ENCODE peak calls at places on chromosomes 2 and 18, in seven cellular contexts. X, U, N, Q, B, J and M are unnamed samples.

GRCh38 chr2:58852905-58853304 is 611.8 kb upstream of the FANCL start:
- DNase-seq in Q (no peak), X (no peak), U (no peak), B (no peak), N (no peak), J (no peak), M (no peak)

GRCh38 chr2:105590780-105591660 is 153.7 kb upstream of the NCK2 start:
- DNase-seq in N (no peak), J (no peak), Q (no peak), B (no peak), U (no peak), X (no peak), M (no peak)

GRCh38 chr2:190178066-190178722 is 115.7 kb upstream of the MSTN start:
- DNase-seq in X (no peak), J (no peak), N (no peak), U (no peak), B (no peak), Q (no peak), M (no peak)

GRCh38 chr2:21396252-21396651 is 272.5 kb downstream of the TDRD15 start:
- DNase-seq in X (no peak), U (no peak), Q (no peak), B (no peak), J (no peak), N (no peak), M (no peak)

GRCh38 chr2:107428781-107429180 is 397.9 kb upstream of the RGPD4 start:
- DNase-seq in U (no peak), B (no peak), J (no peak), X (no peak), N (no peak), Q (no peak), M (no peak)

GRCh38 chr2:168160897-168161296 is 86.5 kb downstream of the STK39 start:
- DNase-seq in J (no peak), U (peak), N (no peak), B (no peak), X (no peak), Q (no peak), M (peak)

GRCh38 chr2:112821142-112821541 is 15.4 kb downstream of the IL1B start:
- DNase-seq in J (no peak), U (no peak), Q (no peak), B (no peak), X (no peak), N (no peak), M (no peak)

GRCh38 chr2:217954051-217954450 is 48.7 kb downstream of the TNS1 start:
- DNase-seq in B (no peak), J (no peak), U (no peak), X (no peak), N (no peak), Q (no peak), M (no peak)

GRCh38 chr2:204846471-204846870 is 301.2 kb downstream of the PARD3B start:
- DNase-seq in B (no peak), Q (no peak), J (no peak), X (no peak), U (no peak), N (no peak), M (no peak)

GRCh38 chr2:111039984-111040383 is 80.7 kb upstream of the BCL2L11 start:
- DNase-seq in B (no peak), U (no peak), N (no peak), X (no peak), J (no peak), Q (no peak), M (no peak)

GRCh38 chr2:146982393-146982846 is 862.4 kb upstream of the ACVR2A start:
- DNase-seq in U (no peak), Q (no peak), B (no peak), X (peak), N (no peak), J (peak), M (no peak)

GRCh38 chr2:159375241-159375640 is 88.7 kb upstream of the WDSUB1 start:
- DNase-seq in N (no peak), Q (no peak), U (no peak), B (no peak), X (no peak), J (no peak), M (no peak)

GRCh38 chr2:222033541-222033940 is 265.3 kb downstream of the PAX3 start:
- DNase-seq in X (no peak), J (no peak), B (no peak), U (no peak), Q (no peak), N (no peak), M (no peak)

GRCh38 chr2:213246665-213247281 is 37.5 kb upstream of the SPAG16 start:
- DNase-seq in N (peak), Q (peak), B (peak), X (peak), J (no peak), U (peak), M (no peak)

GRCh38 chr2:10448646-10449480 is 736 bp upstream of the ODC1 start:
- DNase-seq in Q (peak), X (peak), U (peak), B (peak), N (peak), J (no peak), M (no peak)

GRCh38 chr2:168256448-168256847 is 9.1 kb upstream of the STK39 start:
- DNase-seq in B (no peak), X (no peak), J (no peak), U (no peak), N (no peak), Q (no peak), M (no peak)

GRCh38 chr2:4635289-4635688 is 931.9 kb downstream of the DCDC2C start:
- DNase-seq in Q (no peak), U (no peak), B (no peak), N (no peak), J (no peak), X (no peak), M (no peak)

GRCh38 chr2:195498176-195498575 is 158.8 kb upstream of the SLC39A10 start:
- DNase-seq in J (no peak), X (no peak), U (peak), N (no peak), Q (peak), B (no peak), M (no peak)
- TF ChIP-seq CTCF in J (peak), X (peak), U (peak), N (peak), Q (peak), B (peak), M (peak)

DNA sequence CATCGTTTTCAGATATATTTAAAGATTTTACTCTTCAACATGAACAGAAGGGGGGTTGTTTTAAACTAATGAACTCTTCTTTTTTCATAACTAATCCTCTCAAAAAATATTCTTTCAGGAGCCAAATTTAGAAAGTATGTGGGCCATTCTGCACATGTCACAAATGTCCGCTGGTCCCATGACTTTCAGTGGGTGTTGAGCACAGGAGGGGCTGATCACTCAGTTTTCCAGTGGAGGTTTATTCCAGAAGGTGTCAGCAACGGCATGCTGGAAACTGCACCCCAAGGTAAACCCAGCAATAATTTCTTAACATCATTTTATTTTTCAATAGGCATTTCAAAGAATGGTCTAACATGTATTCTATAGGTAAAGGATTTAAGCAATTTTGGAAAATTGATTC is 136.0 kb downstream of the EML6 start:
- DNase-seq in Q (no peak), U (no peak), X (no peak), J (no peak), B (no peak), N (no peak), M (no peak)
- TF ChIP-seq CTCF in Q (no peak), U (no peak), X (no peak), J (no peak), B (no peak), N (no peak), M (peak)

GRCh38 chr18:63515799-63516198 is 26.4 kb upstream of the SERPINB12 start:
- DNase-seq in Q (no peak), J (no peak), B (no peak), X (no peak), N (no peak), U (no peak), M (no peak)

GRCh38 chr18:63508634-63509033 is 31.9 kb downstream of the SERPINB5 start:
- DNase-seq in N (no peak), X (no peak), U (no peak), B (no peak), J (no peak), Q (no peak), M (no peak)

GRCh38 chr18:63515279-63515678 is 26.9 kb upstream of the SERPINB12 start:
- DNase-seq in N (no peak), Q (no peak), J (no peak), X (no peak), U (no peak), B (no peak), M (no peak)

GRCh38 chr18:63514326-63514725 is 27.8 kb upstream of the SERPINB12 start:
- DNase-seq in U (no peak), Q (no peak), X (no peak), N (no peak), B (no peak), J (no peak), M (no peak)

GRCh38 chr18:63511285-63511684 is 30.9 kb upstream of the SERPINB12 start:
- DNase-seq in X (peak), U (peak), J (peak), B (peak), Q (no peak), N (peak), M (peak)
- TF ChIP-seq CTCF in X (peak), U (peak), J (peak), B (peak), Q (no peak), N (peak), M (peak)

GRCh38 chr2:239362497-239362896 is 38.3 kb downstream of the HDAC4 start:
- DNase-seq in J (no peak), Q (no peak), N (no peak), U (no peak), B (no peak), X (no peak), M (no peak)

GRCh38 chr2:239360008-239360407 is 40.8 kb downstream of the HDAC4 start:
- DNase-seq in X (no peak), U (no peak), J (no peak), N (no peak), B (no peak), Q (no peak), M (no peak)

GRCh38 chr2:239360421-239361310 is 40.2 kb downstream of the HDAC4 start:
- DNase-seq in X (no peak), J (no peak), N (no peak), B (no peak), Q (no peak), U (no peak), M (no peak)

GRCh38 chr2:239359194-239359912 is 41.5 kb downstream of the HDAC4 start:
- DNase-seq in J (peak), B (no peak), X (no peak), U (no peak), N (no peak), Q (no peak), M (no peak)

DNA sequence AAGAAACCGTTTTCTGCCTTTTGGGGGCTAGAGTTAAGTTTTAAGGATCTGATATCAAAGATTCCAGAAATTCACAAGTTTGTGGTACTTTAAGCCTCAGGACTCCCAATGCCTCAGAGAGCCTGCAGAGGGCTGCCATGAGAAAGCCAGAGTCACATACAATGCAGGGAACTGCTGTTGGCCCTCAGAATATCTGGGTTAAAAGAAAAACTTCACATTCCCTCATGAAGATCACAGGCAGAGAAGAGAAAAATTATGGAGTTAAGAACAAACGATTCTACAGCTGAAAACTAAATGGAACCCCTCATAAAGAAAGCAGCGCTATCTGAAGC is 39.5 kb downstream of the HDAC4 start:
- DNase-seq in N (no peak), J (no peak), X (no peak), Q (no peak), B (peak), U (no peak), M (no peak)
- TF ChIP-seq CTCF in N (peak), J (peak), X (peak), Q (no peak), B (peak), U (no peak), M (no peak)

DNA sequence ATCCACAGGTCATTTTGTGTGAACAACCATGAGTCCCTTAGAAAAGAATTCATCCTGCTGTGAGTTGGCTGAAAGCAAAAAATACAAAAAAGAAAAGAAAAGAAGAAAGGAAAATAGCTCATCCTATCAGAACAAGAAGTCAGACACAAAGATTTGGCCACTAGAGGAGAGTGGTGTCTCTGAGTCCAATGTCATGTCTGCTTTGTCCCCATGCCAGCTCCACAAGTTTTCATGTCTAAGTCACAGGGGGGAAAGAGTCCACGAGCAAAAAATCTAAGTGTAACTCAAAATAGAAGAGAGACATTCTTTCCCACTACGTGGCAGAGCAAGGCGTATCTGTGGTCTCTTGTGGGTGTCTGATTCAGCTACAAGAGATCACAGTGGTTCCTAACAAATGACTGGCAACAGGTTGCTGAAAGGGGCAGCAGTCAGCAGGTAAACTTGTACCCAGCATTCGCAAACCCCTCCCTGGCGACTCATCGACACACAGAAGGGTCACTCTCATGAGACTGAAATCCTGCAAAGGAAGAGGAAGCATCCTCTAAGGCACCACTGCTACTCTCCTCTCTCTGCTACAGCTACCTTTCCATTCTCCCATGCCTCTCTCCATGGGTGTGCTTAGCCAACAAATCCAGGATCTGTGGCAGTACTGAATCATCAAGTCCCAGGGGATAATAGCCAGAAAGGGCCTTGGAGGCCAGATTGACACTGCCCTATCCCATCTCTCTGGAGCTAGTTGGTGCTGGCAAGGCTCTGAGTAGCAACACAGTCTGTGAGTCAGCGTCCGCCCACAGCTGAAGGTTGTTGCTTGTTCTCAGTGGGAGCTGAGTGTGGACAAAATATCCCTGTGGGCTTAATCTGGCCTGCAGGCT is 123.0 kb upstream of the SLC39A10 start:
- DNase-seq in X (peak), N (no peak), B (peak), U (peak), J (peak), Q (peak), M (no peak)
- TF ChIP-seq CTCF in X (no peak), N (no peak), B (peak), U (no peak), J (no peak), Q (no peak), M (peak)

DNA sequence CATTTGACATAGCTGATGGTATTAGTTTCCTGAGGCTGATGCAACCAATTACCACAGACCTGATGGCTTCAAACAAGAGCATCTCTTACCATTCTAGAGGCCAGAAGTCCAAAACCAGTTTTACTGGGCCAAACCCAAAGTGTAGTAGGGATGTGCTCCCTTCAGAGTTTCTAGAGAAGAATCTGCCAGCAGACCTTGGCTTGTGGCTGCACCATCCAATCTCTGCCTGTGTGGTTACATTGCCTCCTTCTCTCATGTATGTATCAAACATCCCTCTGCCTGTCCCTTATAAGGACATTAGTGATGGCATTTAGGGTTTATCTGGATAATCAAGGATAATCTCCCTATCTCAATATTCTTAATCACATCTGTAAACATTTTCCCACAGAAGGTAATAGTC is 4.5 kb upstream of the SNRNP27 start:
- DNase-seq in X (no peak), J (no peak), Q (no peak), B (no peak), U (no peak), N (no peak), M (no peak)
- TF ChIP-seq CTCF in X (no peak), J (no peak), Q (no peak), B (no peak), U (no peak), N (no peak), M (no peak)

GRCh38 chr2:149040451-149040850 is 2.0 kb downstream of the LYPD6B start:
- DNase-seq in B (no peak), Q (peak), U (peak), J (no peak), N (peak), X (no peak), M (no peak)
- TF ChIP-seq CTCF in B (peak), Q (no peak), U (peak), J (peak), N (peak), X (peak), M (peak)

GRCh38 chr2:96209011-96209728 is 543 bp upstream of the STARD7 start:
- DNase-seq in N (no peak), U (no peak), B (no peak), Q (no peak), X (no peak), J (no peak), M (no peak)
- TF ChIP-seq CTCF in N (no peak), U (no peak), B (peak), Q (no peak), X (no peak), J (no peak), M (no peak)

DNA sequence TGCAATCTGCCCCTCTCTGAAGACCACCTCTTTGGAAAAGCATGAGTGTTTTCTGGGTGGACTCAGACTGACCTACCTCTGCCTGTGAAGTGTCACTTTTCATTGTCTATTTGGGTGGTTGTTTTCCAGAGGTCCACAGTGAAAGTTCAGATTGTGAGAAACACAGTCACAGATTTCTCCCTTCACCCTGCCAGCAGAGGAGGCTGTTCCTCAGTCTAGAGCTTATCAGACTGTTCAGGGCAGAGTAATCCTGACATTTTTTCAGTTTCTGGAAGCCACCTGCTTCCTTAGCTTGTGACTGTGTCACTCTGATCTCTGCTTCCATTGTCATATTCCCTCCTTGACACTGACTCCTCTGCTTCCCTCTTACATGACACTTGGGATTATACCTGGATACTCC is 55.4 kb upstream of the RMP24 start:
- DNase-seq in Q (no peak), J (no peak), U (no peak), B (no peak), X (no peak), N (no peak), M (no peak)
- TF ChIP-seq CTCF in Q (no peak), J (peak), U (peak), B (no peak), X (no peak), N (no peak), M (peak)

GRCh38 chr18:7873316-7873715 is 306.2 kb downstream of the PTPRM start:
- DNase-seq in B (no peak), N (no peak), U (no peak), Q (no peak), J (no peak), X (no peak), M (no peak)

GRCh38 chr18:7876354-7876753 is 309.2 kb downstream of the PTPRM start:
- DNase-seq in X (no peak), Q (no peak), B (no peak), J (peak), N (no peak), U (no peak), M (no peak)

GRCh38 chr18:7871560-7872456 is 304.7 kb downstream of the PTPRM start:
- DNase-seq in B (no peak), J (no peak), X (no peak), Q (no peak), U (no peak), N (no peak), M (no peak)

GRCh38 chr18:7870855-7871254 is 303.7 kb downstream of the PTPRM start:
- DNase-seq in U (no peak), Q (no peak), J (no peak), X (no peak), B (no peak), N (no peak), M (no peak)

DNA sequence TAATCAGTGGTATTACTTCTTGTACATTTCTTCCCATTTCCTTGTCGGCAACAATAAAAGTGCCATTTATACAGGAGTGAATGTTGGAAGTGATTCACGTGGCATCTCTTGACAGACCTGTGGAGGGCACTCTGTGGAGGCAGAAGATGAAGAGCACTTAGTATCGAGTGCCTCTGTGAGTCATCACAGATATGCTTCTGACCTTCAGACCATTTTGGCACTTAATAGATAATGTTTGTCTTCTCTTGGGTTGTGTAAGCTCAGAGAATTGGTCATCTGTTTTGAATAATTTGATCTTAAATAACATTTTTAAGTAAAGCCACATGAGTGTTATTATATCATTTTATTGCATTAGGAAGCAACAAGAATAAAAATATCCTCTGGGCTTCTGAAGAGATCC is 305.5 kb downstream of the PTPRM start:
- DNase-seq in J (peak), X (no peak), Q (no peak), U (peak), B (peak), N (no peak), M (no peak)
- TF ChIP-seq CTCF in J (peak), X (peak), Q (no peak), U (peak), B (peak), N (no peak), M (no peak)